ENCODE peak calls at places on chromosomes 12 and 14, in seven cellular contexts. K is colonic mucosa, U is PC-3, V is OCI-LY7, F is AG04450, T is breast epithelium, Q is coronary artery. C is an unnamed sample.

GRCh38 chr14:77988966-77989365 is 181.2 kb upstream of the NRXN3 start:
- DNase-seq in Q (no peak), T (no peak), V (no peak), U (peak; percentile 43), F (peak; percentile 1), K (no peak), C (no peak)

GRCh38 chr12:26612203-26612602 is 220.8 kb downstream of the ITPR2 start:
- DNase-seq in K (no peak), T (no peak), V (no peak), F (no peak), U (no peak), Q (no peak), C (no peak)

GRCh38 chr14:90698379-90698869 is 117.8 kb downstream of the TTC7B start:
- DNase-seq in Q (peak; percentile 81), T (no peak), F (no peak), K (no peak), V (no peak), U (no peak), C (no peak)

GRCh38 chr12:111312708-111313107 is 56.2 kb downstream of the PHETA1 start:
- DNase-seq in K (no peak), F (no peak), V (no peak), T (no peak), Q (no peak), U (peak; percentile 89), C (no peak)

GRCh38 chr14:51293149-51293925 is 53.3 kb downstream of the TMX1 start:
- DNase-seq in U (no peak), K (peak; percentile 19), Q (no peak), T (no peak), V (no peak), F (peak; percentile 15), C (no peak)

GRCh38 chr14:51517116-51517515 is 134.6 kb upstream of the FRMD6 start:
- DNase-seq in F (no peak), K (no peak), V (no peak), T (no peak), U (no peak), Q (no peak), C (no peak)

GRCh38 chr12:112751844-112752243 is 39.7 kb upstream of the RPH3A start:
- DNase-seq in F (no peak), T (no peak), V (no peak), K (no peak), Q (no peak), U (no peak), C (no peak)

GRCh38 chr12:62251609-62251958 is 8.6 kb upstream of the USP15 start:
- DNase-seq in F (no peak), Q (no peak), V (no peak), K (no peak), U (no peak), T (no peak), C (no peak)

GRCh38 chr14:69859591-69859990 is 19.6 kb upstream of the SMOC1 start:
- DNase-seq in V (no peak), Q (peak; percentile 52), F (no peak), U (no peak), K (no peak), T (no peak), C (no peak)

GRCh38 chr14:100307215-100308111 is 1.2 kb upstream of the SLC25A29 start:
- DNase-seq in K (peak; percentile 44), U (no peak), T (no peak), Q (no peak), V (no peak), F (no peak), C (no peak)

GRCh38 chr14:36553650-36554260 is 28.7 kb downstream of the NKX2-8 start:
- DNase-seq in K (no peak), U (peak; percentile 72), F (peak; percentile 6), T (no peak), V (peak; percentile 59), Q (no peak), C (no peak)

GRCh38 chr12:129185855-129186254 is 332.6 kb downstream of the GLT1D1 start:
- DNase-seq in T (no peak), U (no peak), K (no peak), Q (no peak), V (no peak), F (no peak), C (no peak)

GRCh38 chr12:95959107-95959506 is 16.0 kb downstream of the AMDHD1 start:
- DNase-seq in U (peak; percentile 49), V (peak; percentile 28), T (no peak), Q (no peak), K (no peak), F (no peak), C (no peak)

GRCh38 chr12:124720687-124721500 is 142.8 kb downstream of the SCARB1 start:
- DNase-seq in Q (no peak), V (no peak), F (no peak), T (peak; percentile 83), U (peak; percentile 64), K (no peak), C (no peak)

GRCh38 chr12:43208627-43209026 is 343.4 kb downstream of the ADAMTS20 start:
- DNase-seq in F (no peak), U (no peak), V (no peak), T (no peak), K (no peak), Q (no peak), C (no peak)

GRCh38 chr14:39431416-39432178 is 636 bp downstream of the FBXO33 start:
- DNase-seq in K (peak; percentile 55), V (peak; percentile 72), U (peak; percentile 40), T (peak; percentile 61), Q (peak; percentile 82), F (no peak), C (peak; percentile 70)

GRCh38 chr12:85855305-85855704 is 18.8 kb upstream of the NTS start:
- DNase-seq in V (no peak), F (no peak), Q (peak; percentile 36), T (no peak), U (no peak), K (no peak), C (no peak)

GRCh38 chr14:61258985-61259384 is 22.2 kb downstream of the TMEM30B start:
- DNase-seq in Q (no peak), T (no peak), U (peak; percentile 66), F (no peak), K (no peak), V (no peak), C (no peak)

GRCh38 chr14:61401461-61401860 is 80.1 kb downstream of the PRKCH start:
- DNase-seq in Q (no peak), F (no peak), U (no peak), K (no peak), T (no peak), V (no peak), C (no peak)

GRCh38 chr14:71397371-71397770 is 490.1 kb downstream of the PCNX1 start:
- DNase-seq in T (no peak), Q (no peak), K (no peak), F (no peak), V (no peak), U (no peak), C (no peak)

GRCh38 chr12:19750116-19750644 is 310.9 kb downstream of the AEBP2 start:
- DNase-seq in T (no peak), F (no peak), U (no peak), Q (no peak), K (no peak), V (no peak), C (no peak)

GRCh38 chr14:100711117-100711462 is 15.6 kb upstream of the DLK1 start:
- DNase-seq in K (no peak), U (no peak), F (no peak), Q (no peak), T (no peak), V (no peak), C (no peak)

GRCh38 chr12:71867131-71867530 is 27.6 kb downstream of the TBC1D15 start:
- DNase-seq in V (no peak), U (no peak), Q (no peak), T (no peak), K (no peak), F (no peak), C (no peak)

GRCh38 chr12:71871116-71871515 is 31.6 kb downstream of the TBC1D15 start:
- DNase-seq in V (no peak), U (peak; percentile 31), K (no peak), F (peak; percentile 4), Q (no peak), T (no peak), C (no peak)

GRCh38 chr12:71865757-71866536 is 26.4 kb downstream of the TBC1D15 start:
- DNase-seq in Q (no peak), U (no peak), F (no peak), T (no peak), K (no peak), V (no peak), C (no peak)

GRCh38 chr12:71870409-71870808 is 30.9 kb downstream of the TBC1D15 start:
- DNase-seq in F (no peak), T (no peak), V (peak; percentile 12), U (no peak), Q (no peak), K (no peak), C (no peak)

GRCh38 chr12:71865166-71865713 is 25.7 kb downstream of the TBC1D15 start:
- DNase-seq in V (no peak), U (peak; percentile 27), K (no peak), F (peak; percentile 70), Q (no peak), T (no peak), C (no peak)
- TF ChIP-seq CTCF in V (no peak), U (no peak), K (no peak), F (no peak), Q (no peak), T (no peak), C (no peak)

GRCh38 chr14:103562385-103563088 is at the start of the genes BAG5 and COA8:
- DNase-seq in T (no peak), Q (peak; percentile 88), K (peak; percentile 89), U (peak; percentile 79), V (peak; percentile 90), F (no peak), C (peak; percentile 92)
- TF ChIP-seq CTCF in T (no peak), Q (no peak), K (no peak), U (no peak), V (no peak), F (no peak), C (no peak)

GRCh38 chr14:67285876-67286452 is 44.7 kb downstream of the PALS1 start:
- DNase-seq in U (peak; percentile 86), Q (no peak), V (peak; percentile 54), T (no peak), F (peak; percentile 16), K (no peak), C (no peak)
- TF ChIP-seq CTCF in U (peak; percentile 81), Q (peak; percentile 27), V (peak; percentile 86), T (peak; percentile 43), F (peak; percentile 45), K (peak; percentile 47), C (peak; percentile 82)

DNA sequence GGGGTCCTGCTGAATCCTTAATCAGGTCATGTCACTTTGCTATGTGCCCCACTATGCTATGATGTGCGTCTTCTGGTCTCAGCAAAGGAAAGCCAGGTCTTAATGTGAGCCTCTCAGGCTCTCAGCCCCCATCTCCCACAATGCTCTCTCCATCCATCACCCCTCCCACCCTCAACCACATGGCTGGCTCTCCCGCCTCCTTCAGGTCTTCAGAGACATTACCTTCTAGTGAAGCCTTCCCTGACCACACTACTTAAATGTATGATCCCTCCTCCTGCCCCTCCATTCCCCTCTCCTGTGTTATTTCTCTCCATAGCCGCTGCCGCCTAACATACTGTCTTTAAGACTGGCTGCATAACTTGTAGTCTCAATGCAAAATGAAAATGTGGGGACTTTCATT is 50.5 kb downstream of the KRT80 start:
- DNase-seq in F (no peak), U (no peak), Q (peak; percentile 62), T (no peak), K (no peak), V (peak; percentile 25), C (no peak)
- TF ChIP-seq CTCF in F (no peak), U (peak; percentile 19), Q (no peak), T (no peak), K (no peak), V (peak; percentile 19), C (peak; percentile 35)

GRCh38 chr12:15322164-15323054 is at the start of gene PTPRO:
- DNase-seq in T (no peak), K (no peak), F (no peak), V (no peak), Q (no peak), U (no peak), C (no peak)
- TF ChIP-seq CTCF in T (no peak), K (no peak), F (no peak), V (no peak), Q (no peak), U (no peak), C (peak; percentile 17)